ENCODE peak calls at places on chromosomes 11 and 22, in ten cellular contexts. One of them, this sample, is unnamed.
A peak's percentile ranks its signal among the peaks of the same experiment; 100 is the strongest.

GRCh38 chr11:126606484-126606883 is 251.0 kb downstream of the ST3GAL4 start:
- DNase-seq in neural progenitor cell: no peak
- DNase-seq in heart right ventricle: no peak
- DNase-seq in GM23248: no peak
- DNase-seq in K562: no peak
- DNase-seq in GM23338: no peak
- DNase-seq in colonic mucosa: no peak
- DNase-seq in heart left ventricle: no peak
- DNase-seq in astrocyte: no peak
- DNase-seq in HepG2: no peak
- DNase-seq in this sample: no peak

GRCh38 chr11:69966583-69966835 is 111.6 kb upstream of the ANO1 start:
- DNase-seq in colonic mucosa: no peak
- DNase-seq in neural progenitor cell: no peak
- DNase-seq in astrocyte: no peak
- DNase-seq in GM23338: no peak
- DNase-seq in HepG2: no peak
- DNase-seq in heart right ventricle: no peak
- DNase-seq in K562: no peak
- DNase-seq in heart left ventricle: no peak
- DNase-seq in GM23248: no peak
- DNase-seq in this sample: no peak

GRCh38 chr11:45900916-45901617 is 6.0 kb downstream of the FREY1 start:
- DNase-seq in K562: no peak
- DNase-seq in GM23338: peak; percentile 34
- DNase-seq in heart right ventricle: peak; percentile 51
- DNase-seq in colonic mucosa: no peak
- DNase-seq in neural progenitor cell: peak; percentile 48
- DNase-seq in HepG2: no peak
- DNase-seq in GM23248: peak; percentile 42
- DNase-seq in heart left ventricle: no peak
- DNase-seq in astrocyte: no peak
- DNase-seq in this sample: no peak

GRCh38 chr22:25514436-25514835 is 50.0 kb upstream of the GRK3 start:
- DNase-seq in K562: no peak
- DNase-seq in colonic mucosa: no peak
- DNase-seq in heart right ventricle: no peak
- DNase-seq in neural progenitor cell: no peak
- DNase-seq in GM23248: peak; percentile 57
- DNase-seq in GM23338: peak; percentile 83
- DNase-seq in astrocyte: no peak
- DNase-seq in heart left ventricle: no peak
- DNase-seq in HepG2: no peak
- DNase-seq in this sample: no peak

GRCh38 chr11:65503606-65503922 is 4.7 kb downstream of the MALAT1 start:
- DNase-seq in neural progenitor cell: no peak
- DNase-seq in GM23338: no peak
- DNase-seq in GM23248: peak; percentile 42
- DNase-seq in K562: no peak
- DNase-seq in heart right ventricle: no peak
- DNase-seq in astrocyte: no peak
- DNase-seq in heart left ventricle: no peak
- DNase-seq in colonic mucosa: no peak
- DNase-seq in HepG2: no peak
- DNase-seq in this sample: no peak

GRCh38 chr22:22235564-22235963 is 9.0 kb upstream of the VPREB1 start:
- DNase-seq in GM23338: peak; percentile 71
- DNase-seq in colonic mucosa: peak; percentile 25
- DNase-seq in heart right ventricle: no peak
- DNase-seq in heart left ventricle: no peak
- DNase-seq in neural progenitor cell: peak; percentile 61
- DNase-seq in K562: peak; percentile 81
- DNase-seq in HepG2: no peak
- DNase-seq in GM23248: peak; percentile 23
- DNase-seq in astrocyte: no peak
- DNase-seq in this sample: no peak

GRCh38 chr11:76606102-76606793 is 64.3 kb downstream of the LRRC32 start:
- DNase-seq in GM23248: peak; percentile 80
- DNase-seq in heart left ventricle: peak; percentile 71
- DNase-seq in colonic mucosa: peak; percentile 41
- DNase-seq in HepG2: no peak
- DNase-seq in K562: no peak
- DNase-seq in heart right ventricle: peak; percentile 47
- DNase-seq in astrocyte: no peak
- DNase-seq in GM23338: no peak
- DNase-seq in neural progenitor cell: no peak
- DNase-seq in this sample: no peak

GRCh38 chr11:46976182-46976854 is 39.8 kb downstream of the CSTPP1 start:
- DNase-seq in GM23248: no peak
- DNase-seq in neural progenitor cell: no peak
- DNase-seq in heart left ventricle: no peak
- DNase-seq in astrocyte: no peak
- DNase-seq in GM23338: no peak
- DNase-seq in heart right ventricle: no peak
- DNase-seq in colonic mucosa: no peak
- DNase-seq in HepG2: no peak
- DNase-seq in K562: no peak
- DNase-seq in this sample: no peak

GRCh38 chr11:2677127-2677526 is 22.7 kb downstream of the KCNQ1OT1 start:
- DNase-seq in colonic mucosa: no peak
- DNase-seq in GM23248: no peak
- DNase-seq in K562: no peak
- DNase-seq in astrocyte: no peak
- DNase-seq in heart left ventricle: no peak
- DNase-seq in HepG2: no peak
- DNase-seq in neural progenitor cell: no peak
- DNase-seq in heart right ventricle: no peak
- DNase-seq in GM23338: no peak
- DNase-seq in this sample: no peak

GRCh38 chr22:19038728-19039447 is 83.3 kb downstream of the DGCR2 start:
- DNase-seq in colonic mucosa: no peak
- DNase-seq in heart left ventricle: no peak
- DNase-seq in heart right ventricle: no peak
- DNase-seq in K562: no peak
- DNase-seq in neural progenitor cell: no peak
- DNase-seq in astrocyte: no peak
- DNase-seq in GM23248: no peak
- DNase-seq in GM23338: peak; percentile 55
- DNase-seq in HepG2: no peak
- DNase-seq in this sample: no peak

DNA sequence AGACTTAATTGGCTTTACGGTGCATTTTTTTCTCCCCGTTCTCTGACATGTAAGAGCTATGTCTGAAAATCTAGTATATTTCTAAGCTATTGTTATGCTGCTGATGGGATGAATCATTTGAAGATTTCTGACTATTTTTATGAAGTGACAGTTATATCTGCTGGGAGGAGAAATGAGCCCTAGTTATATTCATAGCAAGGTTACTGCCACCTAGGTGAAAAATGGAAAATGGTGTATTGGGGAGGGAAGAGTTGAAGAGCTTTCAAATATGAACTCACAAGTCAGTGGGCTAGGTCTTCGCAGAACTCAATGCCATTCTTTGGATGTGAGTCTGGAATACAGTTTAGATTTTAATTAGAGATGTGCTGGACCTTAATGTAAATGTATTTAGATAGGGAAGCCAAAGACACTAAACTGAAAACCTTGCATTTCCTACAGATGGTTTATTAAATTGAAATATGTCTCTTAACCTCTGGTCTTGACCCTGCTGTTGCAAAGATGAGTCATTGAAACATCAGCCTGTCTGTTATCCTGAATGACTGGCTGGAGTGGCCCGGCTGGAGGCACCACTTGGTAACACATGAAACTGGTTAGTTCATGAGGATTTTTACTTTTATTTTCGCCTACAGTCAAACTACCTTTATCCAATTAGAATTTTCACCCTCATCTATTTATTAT is 293.7 kb downstream of the DDX10 start:
- DNase-seq in heart left ventricle: no peak
- DNase-seq in K562: no peak
- DNase-seq in colonic mucosa: no peak
- DNase-seq in GM23248: peak; percentile 58
- DNase-seq in neural progenitor cell: no peak
- DNase-seq in heart right ventricle: no peak
- DNase-seq in HepG2: no peak
- DNase-seq in GM23338: no peak
- DNase-seq in astrocyte: peak; percentile 65
- DNase-seq in this sample: no peak
- H3K4me1 ChIP-seq in heart left ventricle: no peaks in the 10 kb centered on the region
- H3K4me1 ChIP-seq in K562: no peaks in the 10 kb centered on the region
- H3K4me1 ChIP-seq in colonic mucosa: no peaks in the 10 kb centered on the region
- H3K4me1 ChIP-seq in GM23248: peaks cover 18% of the 10 kb centered on the region
- H3K4me1 ChIP-seq in neural progenitor cell: peaks cover 4% of the 10 kb centered on the region
- H3K4me1 ChIP-seq in heart right ventricle: no peaks in the 10 kb centered on the region
- H3K4me1 ChIP-seq in HepG2: peaks cover 23% of the 10 kb centered on the region
- H3K4me1 ChIP-seq in GM23338: peaks cover 8% of the 10 kb centered on the region
- H3K4me1 ChIP-seq in astrocyte: peaks cover 23% of the 10 kb centered on the region
- H3K4me1 ChIP-seq in this sample: no peaks in the 10 kb centered on the region

GRCh38 chr11:95877288-95877687 is 46.6 kb downstream of the MTMR2 start:
- DNase-seq in colonic mucosa: no peak
- DNase-seq in heart right ventricle: no peak
- DNase-seq in K562: no peak
- DNase-seq in neural progenitor cell: no peak
- DNase-seq in HepG2: no peak
- DNase-seq in heart left ventricle: no peak
- DNase-seq in GM23248: peak; percentile 96
- DNase-seq in GM23338: no peak
- DNase-seq in astrocyte: peak; percentile 100
- DNase-seq in this sample: no peak
- H3K4me3 ChIP-seq in colonic mucosa: no peak overlapping the region
- H3K4me3 ChIP-seq in heart right ventricle: no peak overlapping the region
- H3K4me3 ChIP-seq in K562: no peak overlapping the region
- H3K4me3 ChIP-seq in neural progenitor cell: no peak overlapping the region
- H3K4me3 ChIP-seq in HepG2: no peak overlapping the region
- H3K4me3 ChIP-seq in heart left ventricle: no peak overlapping the region
- H3K4me3 ChIP-seq in GM23248: no peak overlapping the region
- H3K4me3 ChIP-seq in GM23338: no peak overlapping the region
- H3K4me3 ChIP-seq in astrocyte: no peak overlapping the region
- H3K4me3 ChIP-seq in this sample: no peak overlapping the region

GRCh38 chr11:8701891-8702597 is 19.5 kb downstream of the RPL27A start:
- DNase-seq in colonic mucosa: no peak
- DNase-seq in GM23248: no peak
- DNase-seq in neural progenitor cell: no peak
- DNase-seq in GM23338: no peak
- DNase-seq in heart right ventricle: no peak
- DNase-seq in HepG2: no peak
- DNase-seq in heart left ventricle: no peak
- DNase-seq in astrocyte: no peak
- DNase-seq in K562: no peak
- DNase-seq in this sample: no peak

GRCh38 chr11:8699903-8700302 is 17.3 kb downstream of the RPL27A start:
- DNase-seq in K562: no peak
- DNase-seq in heart right ventricle: peak; percentile 45
- DNase-seq in neural progenitor cell: peak; percentile 15
- DNase-seq in GM23248: peak; percentile 78
- DNase-seq in heart left ventricle: peak; percentile 46
- DNase-seq in astrocyte: peak; percentile 72
- DNase-seq in GM23338: peak; percentile 69
- DNase-seq in HepG2: peak; percentile 84
- DNase-seq in colonic mucosa: no peak
- DNase-seq in this sample: no peak

GRCh38 chr11:8698379-8698851 is 15.8 kb downstream of the RPL27A start:
- DNase-seq in colonic mucosa: no peak
- DNase-seq in GM23338: peak; percentile 54
- DNase-seq in heart right ventricle: no peak
- DNase-seq in HepG2: peak; percentile 64
- DNase-seq in neural progenitor cell: no peak
- DNase-seq in astrocyte: no peak
- DNase-seq in K562: no peak
- DNase-seq in GM23248: no peak
- DNase-seq in heart left ventricle: no peak
- DNase-seq in this sample: no peak

GRCh38 chr11:8697056-8697455 is 14.5 kb downstream of the RPL27A start:
- DNase-seq in GM23338: no peak
- DNase-seq in GM23248: no peak
- DNase-seq in astrocyte: no peak
- DNase-seq in heart right ventricle: no peak
- DNase-seq in heart left ventricle: no peak
- DNase-seq in colonic mucosa: no peak
- DNase-seq in K562: no peak
- DNase-seq in HepG2: no peak
- DNase-seq in neural progenitor cell: no peak
- DNase-seq in this sample: no peak

GRCh38 chr11:8698917-8699441 is 16.4 kb downstream of the RPL27A start:
- DNase-seq in GM23338: peak; percentile 90
- DNase-seq in heart right ventricle: no peak
- DNase-seq in neural progenitor cell: peak; percentile 35
- DNase-seq in heart left ventricle: no peak
- DNase-seq in astrocyte: no peak
- DNase-seq in colonic mucosa: no peak
- DNase-seq in HepG2: no peak
- DNase-seq in K562: no peak
- DNase-seq in GM23248: no peak
- DNase-seq in this sample: no peak
- H3K36me3 ChIP-seq in GM23338: peaks cover 15% of the 10 kb centered on the region
- H3K36me3 ChIP-seq in heart right ventricle: peaks cover 27% of the 10 kb centered on the region
- H3K36me3 ChIP-seq in neural progenitor cell: no peaks in the 10 kb centered on the region
- H3K36me3 ChIP-seq in heart left ventricle: peaks cover 87% of the 10 kb centered on the region
- H3K36me3 ChIP-seq in astrocyte: peaks cover 34% of the 10 kb centered on the region
- H3K36me3 ChIP-seq in colonic mucosa: peaks cover 7% of the 10 kb centered on the region
- H3K36me3 ChIP-seq in HepG2: peaks cover 4% of the 10 kb centered on the region
- H3K36me3 ChIP-seq in K562: peaks cover 15% of the 10 kb centered on the region
- H3K36me3 ChIP-seq in GM23248: peaks cover 6% of the 10 kb centered on the region
- H3K36me3 ChIP-seq in this sample: no peaks in the 10 kb centered on the region

GRCh38 chr11:8776209-8776608 is 93.6 kb downstream of the RPL27A start:
- DNase-seq in GM23338: no peak
- DNase-seq in heart left ventricle: no peak
- DNase-seq in heart right ventricle: no peak
- DNase-seq in astrocyte: no peak
- DNase-seq in K562: no peak
- DNase-seq in HepG2: peak; percentile 74
- DNase-seq in neural progenitor cell: no peak
- DNase-seq in colonic mucosa: no peak
- DNase-seq in GM23248: no peak
- DNase-seq in this sample: no peak

GRCh38 chr11:8775341-8776133 is 92.9 kb downstream of the RPL27A start:
- DNase-seq in HepG2: no peak
- DNase-seq in GM23338: no peak
- DNase-seq in colonic mucosa: no peak
- DNase-seq in K562: no peak
- DNase-seq in neural progenitor cell: no peak
- DNase-seq in astrocyte: no peak
- DNase-seq in heart right ventricle: no peak
- DNase-seq in heart left ventricle: no peak
- DNase-seq in GM23248: no peak
- DNase-seq in this sample: no peak

GRCh38 chr11:8773916-8774537 is 91.4 kb downstream of the RPL27A start:
- DNase-seq in colonic mucosa: no peak
- DNase-seq in GM23248: no peak
- DNase-seq in astrocyte: no peak
- DNase-seq in K562: no peak
- DNase-seq in HepG2: no peak
- DNase-seq in heart right ventricle: no peak
- DNase-seq in neural progenitor cell: no peak
- DNase-seq in GM23338: no peak
- DNase-seq in heart left ventricle: no peak
- DNase-seq in this sample: no peak

GRCh38 chr11:8772571-8772970 is 90.0 kb downstream of the RPL27A start:
- DNase-seq in neural progenitor cell: no peak
- DNase-seq in heart left ventricle: no peak
- DNase-seq in astrocyte: no peak
- DNase-seq in HepG2: no peak
- DNase-seq in GM23338: no peak
- DNase-seq in GM23248: no peak
- DNase-seq in heart right ventricle: no peak
- DNase-seq in K562: no peak
- DNase-seq in colonic mucosa: no peak
- DNase-seq in this sample: no peak

GRCh38 chr11:8773125-8773524 is 90.5 kb downstream of the RPL27A start:
- DNase-seq in colonic mucosa: no peak
- DNase-seq in heart left ventricle: no peak
- DNase-seq in GM23248: no peak
- DNase-seq in GM23338: no peak
- DNase-seq in K562: no peak
- DNase-seq in HepG2: no peak
- DNase-seq in astrocyte: no peak
- DNase-seq in neural progenitor cell: no peak
- DNase-seq in heart right ventricle: no peak
- DNase-seq in this sample: no peak
- H3K4me1 ChIP-seq in colonic mucosa: no peaks in the 10 kb centered on the region
- H3K4me1 ChIP-seq in heart left ventricle: peaks cover 55% of the 10 kb centered on the region
- H3K4me1 ChIP-seq in GM23248: peaks cover 48% of the 10 kb centered on the region
- H3K4me1 ChIP-seq in GM23338: peaks cover 7% of the 10 kb centered on the region
- H3K4me1 ChIP-seq in K562: peaks cover 4% of the 10 kb centered on the region
- H3K4me1 ChIP-seq in HepG2: peaks cover 16% of the 10 kb centered on the region
- H3K4me1 ChIP-seq in astrocyte: peaks cover 41% of the 10 kb centered on the region
- H3K4me1 ChIP-seq in neural progenitor cell: peaks cover 7% of the 10 kb centered on the region
- H3K4me1 ChIP-seq in heart right ventricle: peaks cover 54% of the 10 kb centered on the region
- H3K4me1 ChIP-seq in this sample: no peaks in the 10 kb centered on the region